ENCODE peak calls at places on chromosome 7, in eight cellular contexts. One of them, this sample, is unnamed.

GRCh38 chr7:124113040-124113439 is 80.2 kb upstream of the TMEM229A start:
- DNase-seq in glutamatergic neuron: no peak
- DNase-seq in HFFc6: no peak
- DNase-seq in progenitor cell of endocrine pancreas: no peak
- DNase-seq in lower leg skin: no peak
- DNase-seq in GM12878: no peak
- DNase-seq in stomach: no peak
- DNase-seq in astrocyte: no peak
- DNase-seq in this sample: no peak

GRCh38 chr7:20735346-20736065 is 51.2 kb downstream of the SP8 start:
- DNase-seq in glutamatergic neuron: no peak
- DNase-seq in HFFc6: no peak
- DNase-seq in progenitor cell of endocrine pancreas: no peak
- DNase-seq in lower leg skin: no peak
- DNase-seq in GM12878: no peak
- DNase-seq in stomach: no peak
- DNase-seq in astrocyte: no peak
- DNase-seq in this sample: no peak

GRCh38 chr7:30276203-30276900 is 8.0 kb upstream of the ZNRF2 start:
- DNase-seq in glutamatergic neuron: peak
- DNase-seq in HFFc6: peak
- DNase-seq in progenitor cell of endocrine pancreas: peak
- DNase-seq in lower leg skin: no peak
- DNase-seq in GM12878: no peak
- DNase-seq in stomach: peak
- DNase-seq in astrocyte: peak
- DNase-seq in this sample: peak

GRCh38 chr7:101466871-101467270 is 104.2 kb downstream of the COL26A1 start:
- DNase-seq in glutamatergic neuron: no peak
- DNase-seq in HFFc6: no peak
- DNase-seq in progenitor cell of endocrine pancreas: no peak
- DNase-seq in lower leg skin: no peak
- DNase-seq in GM12878: no peak
- DNase-seq in stomach: no peak
- DNase-seq in astrocyte: peak
- DNase-seq in this sample: no peak

GRCh38 chr7:155975490-155975889 is 163.2 kb upstream of the SHH start:
- DNase-seq in glutamatergic neuron: no peak
- DNase-seq in HFFc6: no peak
- DNase-seq in progenitor cell of endocrine pancreas: no peak
- DNase-seq in lower leg skin: no peak
- DNase-seq in GM12878: no peak
- DNase-seq in stomach: peak
- DNase-seq in astrocyte: no peak
- DNase-seq in this sample: no peak

GRCh38 chr7:6271694-6272371 is 591 bp downstream of the CYTH3 start:
- DNase-seq in glutamatergic neuron: peak
- DNase-seq in HFFc6: no peak
- DNase-seq in progenitor cell of endocrine pancreas: peak
- DNase-seq in lower leg skin: no peak
- DNase-seq in GM12878: no peak
- DNase-seq in stomach: peak
- DNase-seq in astrocyte: no peak
- DNase-seq in this sample: peak

GRCh38 chr7:11846311-11846710 is 14.3 kb upstream of the THSD7A start:
- DNase-seq in glutamatergic neuron: no peak
- DNase-seq in HFFc6: no peak
- DNase-seq in progenitor cell of endocrine pancreas: no peak
- DNase-seq in lower leg skin: no peak
- DNase-seq in GM12878: no peak
- DNase-seq in stomach: no peak
- DNase-seq in astrocyte: no peak
- DNase-seq in this sample: no peak

GRCh38 chr7:77442631-77443420 is 26.7 kb upstream of the GSAP start:
- DNase-seq in glutamatergic neuron: no peak
- DNase-seq in HFFc6: peak
- DNase-seq in progenitor cell of endocrine pancreas: no peak
- DNase-seq in lower leg skin: no peak
- DNase-seq in GM12878: no peak
- DNase-seq in stomach: no peak
- DNase-seq in astrocyte: peak
- DNase-seq in this sample: no peak

GRCh38 chr7:47843291-47843690 is 105.0 kb downstream of the PKD1L1 start:
- DNase-seq in glutamatergic neuron: no peak
- DNase-seq in HFFc6: no peak
- DNase-seq in progenitor cell of endocrine pancreas: no peak
- DNase-seq in lower leg skin: no peak
- DNase-seq in GM12878: no peak
- DNase-seq in stomach: no peak
- DNase-seq in astrocyte: no peak
- DNase-seq in this sample: no peak

GRCh38 chr7:27168265-27168947 is 3.1 kb upstream of the HOXA9 start:
- DNase-seq in glutamatergic neuron: peak
- DNase-seq in HFFc6: peak
- DNase-seq in progenitor cell of endocrine pancreas: no peak
- DNase-seq in lower leg skin: no peak
- DNase-seq in GM12878: no peak
- DNase-seq in stomach: no peak
- DNase-seq in astrocyte: no peak
- DNase-seq in this sample: no peak

GRCh38 chr7:22404421-22405023 is 47.6 kb upstream of the RAPGEF5 start:
- DNase-seq in glutamatergic neuron: no peak
- DNase-seq in HFFc6: no peak
- DNase-seq in progenitor cell of endocrine pancreas: no peak
- DNase-seq in lower leg skin: no peak
- DNase-seq in GM12878: no peak
- DNase-seq in stomach: no peak
- DNase-seq in astrocyte: no peak
- DNase-seq in this sample: peak

GRCh38 chr7:127332884-127333283 is 59.6 kb downstream of the ZNF800 start:
- DNase-seq in glutamatergic neuron: no peak
- DNase-seq in HFFc6: no peak
- DNase-seq in progenitor cell of endocrine pancreas: no peak
- DNase-seq in lower leg skin: no peak
- DNase-seq in GM12878: no peak
- DNase-seq in stomach: no peak
- DNase-seq in astrocyte: no peak
- DNase-seq in this sample: no peak

GRCh38 chr7:155860840-155861479 is 48.7 kb upstream of the SHH start:
- DNase-seq in glutamatergic neuron: no peak
- DNase-seq in HFFc6: no peak
- DNase-seq in progenitor cell of endocrine pancreas: no peak
- DNase-seq in lower leg skin: no peak
- DNase-seq in GM12878: no peak
- DNase-seq in stomach: peak
- DNase-seq in astrocyte: peak
- DNase-seq in this sample: peak

GRCh38 chr7:119929891-119930290 is 343.1 kb upstream of the KCND2 start:
- DNase-seq in glutamatergic neuron: no peak
- DNase-seq in HFFc6: no peak
- DNase-seq in progenitor cell of endocrine pancreas: no peak
- DNase-seq in lower leg skin: no peak
- DNase-seq in GM12878: no peak
- DNase-seq in stomach: no peak
- DNase-seq in astrocyte: peak
- DNase-seq in this sample: no peak

GRCh38 chr7:26309089-26309488 is 17.4 kb downstream of the SNX10 start:
- DNase-seq in glutamatergic neuron: no peak
- DNase-seq in HFFc6: no peak
- DNase-seq in progenitor cell of endocrine pancreas: no peak
- DNase-seq in lower leg skin: no peak
- DNase-seq in GM12878: no peak
- DNase-seq in stomach: no peak
- DNase-seq in astrocyte: no peak
- DNase-seq in this sample: no peak

DNA sequence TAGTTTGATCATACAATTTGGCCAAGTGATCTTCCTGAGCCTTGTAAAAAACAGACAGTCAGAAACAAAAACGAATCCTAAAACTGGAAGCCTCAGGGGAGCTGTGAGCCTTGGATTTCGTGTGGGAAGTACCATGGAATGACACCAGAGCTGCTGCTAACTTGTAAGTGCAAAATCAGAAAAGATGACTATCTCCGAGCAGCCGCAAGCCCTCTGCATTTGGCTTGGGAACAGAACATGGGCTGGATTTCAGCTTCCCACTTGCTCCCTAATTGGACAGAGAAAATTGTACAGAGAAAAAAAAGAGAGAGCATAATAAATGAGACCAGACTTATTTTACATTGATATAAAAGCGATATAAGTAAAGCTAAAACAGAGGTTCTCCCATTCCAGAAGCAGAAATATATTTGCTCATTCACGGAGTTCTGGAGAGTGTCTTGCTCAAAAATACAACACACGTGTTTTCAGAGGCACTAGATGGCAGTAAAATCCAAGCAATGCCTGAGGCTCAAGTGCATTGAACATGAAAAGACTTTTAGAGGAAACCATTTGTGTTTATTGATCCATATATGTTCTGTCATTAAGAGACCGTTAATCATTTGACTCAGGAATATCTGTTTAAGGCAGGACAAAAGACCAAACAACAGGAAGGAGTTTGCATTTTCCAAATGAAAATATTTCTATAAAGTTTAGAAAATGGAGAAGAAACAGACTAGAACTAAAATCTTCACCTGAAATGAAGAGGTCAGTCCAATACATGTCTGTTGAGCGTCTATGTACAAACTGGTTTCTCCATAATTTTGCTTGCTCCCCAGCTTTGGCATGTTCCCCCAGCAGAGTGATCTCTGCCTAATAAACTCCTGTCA is 78.3 kb upstream of the SLC26A5 start:
- DNase-seq in glutamatergic neuron: no peak
- DNase-seq in HFFc6: peak
- DNase-seq in progenitor cell of endocrine pancreas: no peak
- DNase-seq in lower leg skin: no peak
- DNase-seq in GM12878: no peak
- DNase-seq in stomach: no peak
- DNase-seq in astrocyte: peak
- DNase-seq in this sample: no peak
- TF ChIP-seq CTCF in glutamatergic neuron: no peak
- TF ChIP-seq CTCF in HFFc6: peak
- TF ChIP-seq CTCF in progenitor cell of endocrine pancreas: peak
- TF ChIP-seq CTCF in lower leg skin: no peak
- TF ChIP-seq CTCF in GM12878: peak
- TF ChIP-seq CTCF in stomach: peak
- TF ChIP-seq CTCF in astrocyte: peak
- TF ChIP-seq CTCF in this sample: peak

GRCh38 chr7:1025747-1026581 is 18.4 kb upstream of the GPR146 start:
- DNase-seq in glutamatergic neuron: no peak
- DNase-seq in HFFc6: no peak
- DNase-seq in progenitor cell of endocrine pancreas: no peak
- DNase-seq in lower leg skin: no peak
- DNase-seq in GM12878: no peak
- DNase-seq in stomach: no peak
- DNase-seq in astrocyte: no peak
- DNase-seq in this sample: no peak
- TF ChIP-seq CTCF in glutamatergic neuron: no peak
- TF ChIP-seq CTCF in HFFc6: no peak
- TF ChIP-seq CTCF in progenitor cell of endocrine pancreas: no peak
- TF ChIP-seq CTCF in lower leg skin: no peak
- TF ChIP-seq CTCF in GM12878: no peak
- TF ChIP-seq CTCF in stomach: no peak
- TF ChIP-seq CTCF in astrocyte: no peak
- TF ChIP-seq CTCF in this sample: no peak

GRCh38 chr7:108875139-108875538 is 305.5 kb downstream of the DNAJB9 start:
- DNase-seq in glutamatergic neuron: no peak
- DNase-seq in HFFc6: no peak
- DNase-seq in progenitor cell of endocrine pancreas: no peak
- DNase-seq in lower leg skin: no peak
- DNase-seq in GM12878: no peak
- DNase-seq in stomach: no peak
- DNase-seq in astrocyte: no peak
- DNase-seq in this sample: no peak
- TF ChIP-seq CTCF in glutamatergic neuron: peak
- TF ChIP-seq CTCF in HFFc6: peak
- TF ChIP-seq CTCF in progenitor cell of endocrine pancreas: peak
- TF ChIP-seq CTCF in lower leg skin: no peak
- TF ChIP-seq CTCF in GM12878: peak
- TF ChIP-seq CTCF in stomach: no peak
- TF ChIP-seq CTCF in astrocyte: peak
- TF ChIP-seq CTCF in this sample: peak

GRCh38 chr7:132578050-132578370 is 1.7 kb upstream of the PLXNA4 start:
- DNase-seq in glutamatergic neuron: no peak
- DNase-seq in HFFc6: no peak
- DNase-seq in progenitor cell of endocrine pancreas: no peak
- DNase-seq in lower leg skin: no peak
- DNase-seq in GM12878: no peak
- DNase-seq in stomach: no peak
- DNase-seq in astrocyte: no peak
- DNase-seq in this sample: no peak

GRCh38 chr7:132575987-132576722 is at the start of gene PLXNA4:
- DNase-seq in glutamatergic neuron: peak
- DNase-seq in HFFc6: no peak
- DNase-seq in progenitor cell of endocrine pancreas: no peak
- DNase-seq in lower leg skin: no peak
- DNase-seq in GM12878: no peak
- DNase-seq in stomach: no peak
- DNase-seq in astrocyte: peak
- DNase-seq in this sample: no peak

GRCh38 chr7:132576723-132577089 is 436 bp upstream of the PLXNA4 start:
- DNase-seq in glutamatergic neuron: peak
- DNase-seq in HFFc6: no peak
- DNase-seq in progenitor cell of endocrine pancreas: no peak
- DNase-seq in lower leg skin: no peak
- DNase-seq in GM12878: no peak
- DNase-seq in stomach: no peak
- DNase-seq in astrocyte: no peak
- DNase-seq in this sample: no peak

GRCh38 chr7:132578826-132579225 is 2.6 kb upstream of the PLXNA4 start:
- DNase-seq in glutamatergic neuron: no peak
- DNase-seq in HFFc6: no peak
- DNase-seq in progenitor cell of endocrine pancreas: no peak
- DNase-seq in lower leg skin: no peak
- DNase-seq in GM12878: no peak
- DNase-seq in stomach: no peak
- DNase-seq in astrocyte: no peak
- DNase-seq in this sample: no peak

DNA sequence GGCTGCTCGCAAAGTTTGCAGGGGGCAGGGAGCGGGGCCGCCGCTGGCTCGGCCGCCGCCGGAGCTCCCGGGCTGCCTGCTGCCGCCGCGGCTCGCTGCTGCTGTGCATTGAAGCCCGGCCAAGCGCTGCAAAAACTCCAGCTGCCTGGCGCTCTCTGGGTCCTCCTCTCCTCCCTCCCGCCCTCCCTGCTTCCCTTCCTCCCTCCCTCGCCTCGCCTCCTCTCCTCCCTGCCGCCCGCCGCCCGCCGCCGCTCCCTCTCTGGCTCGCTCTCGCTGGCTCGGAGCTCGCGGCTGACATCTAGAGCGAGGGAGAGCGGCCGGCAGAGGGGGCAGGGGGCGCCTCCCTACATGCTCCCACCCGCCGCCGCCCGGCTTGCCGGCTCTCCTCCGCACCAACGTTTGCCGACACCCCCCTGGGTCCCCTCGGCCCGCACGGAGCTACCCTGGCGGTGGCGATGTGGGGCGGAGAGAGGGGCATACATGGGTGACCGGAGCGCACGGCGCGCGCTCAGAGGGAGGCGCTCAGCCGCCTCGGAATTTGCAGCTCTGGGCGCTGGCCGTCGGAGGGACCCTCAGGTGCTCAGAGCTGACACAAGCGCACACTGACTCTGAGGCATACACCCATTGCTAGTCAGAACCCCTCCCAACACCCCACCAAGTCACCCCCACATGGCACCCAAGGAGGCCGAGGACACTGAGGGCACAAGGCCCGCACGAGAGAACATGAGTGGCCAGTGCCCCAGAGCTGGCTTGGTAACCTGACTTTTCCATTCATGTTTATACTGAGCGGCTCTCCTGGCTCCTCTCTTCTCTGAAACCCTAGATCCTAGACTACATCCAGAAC is 1.2 kb upstream of the PLXNA4 start:
- DNase-seq in glutamatergic neuron: peak
- DNase-seq in HFFc6: no peak
- DNase-seq in progenitor cell of endocrine pancreas: peak
- DNase-seq in lower leg skin: peak
- DNase-seq in GM12878: no peak
- DNase-seq in stomach: peak
- DNase-seq in astrocyte: peak
- DNase-seq in this sample: no peak
- TF ChIP-seq CTCF in glutamatergic neuron: no peak
- TF ChIP-seq CTCF in HFFc6: no peak
- TF ChIP-seq CTCF in progenitor cell of endocrine pancreas: peak
- TF ChIP-seq CTCF in lower leg skin: no peak
- TF ChIP-seq CTCF in GM12878: no peak
- TF ChIP-seq CTCF in stomach: no peak
- TF ChIP-seq CTCF in astrocyte: no peak
- TF ChIP-seq CTCF in this sample: no peak

This sample was measured in PC-9.